ENCODE peak calls at places on chromosome 2, in seven cellular contexts. One of them, this sample, is unnamed.

GRCh38 chr2:30162821-30163220 is 16.0 kb downstream of the YPEL5 start:
- DNase-seq in HCT116: no peak
- DNase-seq in GM12878: no peak
- DNase-seq in K562: no peak
- DNase-seq in H1: no peak
- DNase-seq in HepG2: no peak
- DNase-seq in SK-N-SH: no peak
- DNase-seq in this sample: no peak

GRCh38 chr2:148888003-148888501 is 13.0 kb downstream of the KIF5C start:
- DNase-seq in HCT116: no peak
- DNase-seq in GM12878: no peak
- DNase-seq in K562: no peak
- DNase-seq in H1: no peak
- DNase-seq in HepG2: no peak
- DNase-seq in SK-N-SH: peak
- DNase-seq in this sample: no peak

GRCh38 chr2:1704606-1705556 is 39.4 kb downstream of the PXDN start:
- DNase-seq in HCT116: no peak
- DNase-seq in GM12878: no peak
- DNase-seq in K562: no peak
- DNase-seq in H1: no peak
- DNase-seq in HepG2: no peak
- DNase-seq in SK-N-SH: peak
- DNase-seq in this sample: no peak

GRCh38 chr2:74507926-74508520 is 528 bp upstream of the PCGF1 start:
- DNase-seq in HCT116: no peak
- DNase-seq in GM12878: no peak
- DNase-seq in K562: peak
- DNase-seq in H1: no peak
- DNase-seq in HepG2: no peak
- DNase-seq in SK-N-SH: peak
- DNase-seq in this sample: peak

GRCh38 chr2:10494351-10495066 is 46.4 kb upstream of the ODC1 start:
- DNase-seq in HCT116: no peak
- DNase-seq in GM12878: no peak
- DNase-seq in K562: no peak
- DNase-seq in H1: no peak
- DNase-seq in HepG2: no peak
- DNase-seq in SK-N-SH: no peak
- DNase-seq in this sample: no peak

GRCh38 chr2:135030826-135031225 is 16.4 kb downstream of the MAP3K19 start:
- DNase-seq in HCT116: no peak
- DNase-seq in GM12878: no peak
- DNase-seq in K562: no peak
- DNase-seq in H1: no peak
- DNase-seq in HepG2: peak
- DNase-seq in SK-N-SH: no peak
- DNase-seq in this sample: peak

GRCh38 chr2:235052514-235053354 is 100.9 kb downstream of the SH3BP4 start:
- DNase-seq in HCT116: no peak
- DNase-seq in GM12878: no peak
- DNase-seq in K562: no peak
- DNase-seq in H1: no peak
- DNase-seq in HepG2: no peak
- DNase-seq in SK-N-SH: no peak
- DNase-seq in this sample: no peak

GRCh38 chr2:74516070-74516633 is 1.9 kb downstream of the TLX2 start:
- DNase-seq in HCT116: no peak
- DNase-seq in GM12878: no peak
- DNase-seq in K562: no peak
- DNase-seq in H1: no peak
- DNase-seq in HepG2: no peak
- DNase-seq in SK-N-SH: peak
- DNase-seq in this sample: no peak

GRCh38 chr2:120547662-120548061 is 188.0 kb upstream of the GLI2 start:
- DNase-seq in HCT116: no peak
- DNase-seq in GM12878: no peak
- DNase-seq in K562: no peak
- DNase-seq in H1: no peak
- DNase-seq in HepG2: no peak
- DNase-seq in SK-N-SH: no peak
- DNase-seq in this sample: no peak

GRCh38 chr2:137881711-137882110 is 82.6 kb upstream of the HNMT start:
- DNase-seq in HCT116: no peak
- DNase-seq in GM12878: no peak
- DNase-seq in K562: no peak
- DNase-seq in H1: no peak
- DNase-seq in HepG2: no peak
- DNase-seq in SK-N-SH: no peak
- DNase-seq in this sample: no peak

GRCh38 chr2:6309415-6310185 is 556.1 kb downstream of the CMPK2 start:
- DNase-seq in HCT116: no peak
- DNase-seq in GM12878: peak
- DNase-seq in K562: no peak
- DNase-seq in H1: no peak
- DNase-seq in HepG2: no peak
- DNase-seq in SK-N-SH: peak
- DNase-seq in this sample: no peak

GRCh38 chr2:29165362-29166236 is 50.4 kb downstream of the CLIP4 start:
- DNase-seq in HCT116: no peak
- DNase-seq in GM12878: no peak
- DNase-seq in K562: no peak
- DNase-seq in H1: no peak
- DNase-seq in HepG2: peak
- DNase-seq in SK-N-SH: no peak
- DNase-seq in this sample: peak

GRCh38 chr2:106638043-106638442 is 150.9 kb downstream of the CD8B2 start:
- DNase-seq in HCT116: no peak
- DNase-seq in GM12878: no peak
- DNase-seq in K562: no peak
- DNase-seq in H1: no peak
- DNase-seq in HepG2: no peak
- DNase-seq in SK-N-SH: peak
- DNase-seq in this sample: no peak

GRCh38 chr2:238669581-238670340 is 178.1 kb upstream of the TWIST2 start:
- DNase-seq in HCT116: no peak
- DNase-seq in GM12878: no peak
- DNase-seq in K562: no peak
- DNase-seq in H1: no peak
- DNase-seq in HepG2: no peak
- DNase-seq in SK-N-SH: no peak
- DNase-seq in this sample: no peak

GRCh38 chr2:209734805-209735204 is 36.8 kb upstream of the UNC80 start:
- DNase-seq in HCT116: no peak
- DNase-seq in GM12878: no peak
- DNase-seq in K562: no peak
- DNase-seq in H1: no peak
- DNase-seq in HepG2: no peak
- DNase-seq in SK-N-SH: no peak
- DNase-seq in this sample: no peak

GRCh38 chr2:40101076-40101688 is 322.1 kb upstream of the THUMPD2 start:
- DNase-seq in HCT116: no peak
- DNase-seq in GM12878: no peak
- DNase-seq in K562: no peak
- DNase-seq in H1: no peak
- DNase-seq in HepG2: no peak
- DNase-seq in SK-N-SH: no peak
- DNase-seq in this sample: no peak

GRCh38 chr2:195543902-195544894 is 112.8 kb upstream of the SLC39A10 start:
- DNase-seq in HCT116: no peak
- DNase-seq in GM12878: no peak
- DNase-seq in K562: no peak
- DNase-seq in H1: no peak
- DNase-seq in HepG2: peak
- DNase-seq in SK-N-SH: no peak
- DNase-seq in this sample: no peak

GRCh38 chr2:36387258-36387916 is 31.8 kb downstream of the CRIM1 start:
- DNase-seq in HCT116: no peak
- DNase-seq in GM12878: no peak
- DNase-seq in K562: no peak
- DNase-seq in H1: no peak
- DNase-seq in HepG2: no peak
- DNase-seq in SK-N-SH: no peak
- DNase-seq in this sample: no peak

GRCh38 chr2:24620936-24621335 is 129.9 kb downstream of the NCOA1 start:
- DNase-seq in HCT116: no peak
- DNase-seq in GM12878: no peak
- DNase-seq in K562: no peak
- DNase-seq in H1: no peak
- DNase-seq in HepG2: no peak
- DNase-seq in SK-N-SH: no peak
- DNase-seq in this sample: no peak

GRCh38 chr2:220887271-220887870 is 684.7 kb downstream of the EPHA4 start:
- DNase-seq in HCT116: no peak
- DNase-seq in GM12878: no peak
- DNase-seq in K562: no peak
- DNase-seq in H1: no peak
- DNase-seq in HepG2: no peak
- DNase-seq in SK-N-SH: no peak
- DNase-seq in this sample: no peak

GRCh38 chr2:178386951-178387602 is 63.9 kb downstream of the PRKRA start:
- DNase-seq in HCT116: no peak
- DNase-seq in GM12878: no peak
- DNase-seq in K562: no peak
- DNase-seq in H1: no peak
- DNase-seq in HepG2: no peak
- DNase-seq in SK-N-SH: no peak
- DNase-seq in this sample: no peak

GRCh38 chr2:237137626-237138323 is 52.1 kb downstream of the COPS8 start:
- DNase-seq in HCT116: no peak
- DNase-seq in GM12878: no peak
- DNase-seq in K562: no peak
- DNase-seq in H1: no peak
- DNase-seq in HepG2: no peak
- DNase-seq in SK-N-SH: no peak
- DNase-seq in this sample: no peak

GRCh38 chr2:65320042-65320711 is 92.5 kb downstream of the ACTR2 start:
- DNase-seq in HCT116: peak
- DNase-seq in GM12878: peak
- DNase-seq in K562: no peak
- DNase-seq in H1: no peak
- DNase-seq in HepG2: peak
- DNase-seq in SK-N-SH: no peak
- DNase-seq in this sample: peak

GRCh38 chr2:207227062-207227748 is 61.5 kb upstream of the KLF7 start:
- DNase-seq in HCT116: no peak
- DNase-seq in GM12878: no peak
- DNase-seq in K562: no peak
- DNase-seq in H1: peak
- DNase-seq in HepG2: no peak
- DNase-seq in SK-N-SH: no peak
- DNase-seq in this sample: no peak

GRCh38 chr2:31012384-31012783 is 125.9 kb downstream of the GALNT14 start:
- DNase-seq in HCT116: no peak
- DNase-seq in GM12878: no peak
- DNase-seq in K562: no peak
- DNase-seq in H1: no peak
- DNase-seq in HepG2: no peak
- DNase-seq in SK-N-SH: no peak
- DNase-seq in this sample: no peak

GRCh38 chr2:15560404-15560987 is 638 bp downstream of the NBAS start:
- DNase-seq in HCT116: no peak
- DNase-seq in GM12878: no peak
- DNase-seq in K562: peak
- DNase-seq in H1: no peak
- DNase-seq in HepG2: peak
- DNase-seq in SK-N-SH: peak
- DNase-seq in this sample: peak

GRCh38 chr2:46872876-46873631 is 42.6 kb downstream of the MCFD2 start:
- DNase-seq in HCT116: no peak
- DNase-seq in GM12878: no peak
- DNase-seq in K562: no peak
- DNase-seq in H1: no peak
- DNase-seq in HepG2: no peak
- DNase-seq in SK-N-SH: no peak
- DNase-seq in this sample: no peak

GRCh38 chr2:96143848-96144480 is 1.3 kb downstream of the DUSP2 start:
- DNase-seq in HCT116: peak
- DNase-seq in GM12878: no peak
- DNase-seq in K562: no peak
- DNase-seq in H1: no peak
- DNase-seq in HepG2: no peak
- DNase-seq in SK-N-SH: no peak
- DNase-seq in this sample: peak

GRCh38 chr2:146246017-146246733 is 1598.7 kb upstream of the ACVR2A start:
- DNase-seq in HCT116: no peak
- DNase-seq in GM12878: no peak
- DNase-seq in K562: no peak
- DNase-seq in H1: no peak
- DNase-seq in HepG2: no peak
- DNase-seq in SK-N-SH: no peak
- DNase-seq in this sample: no peak

GRCh38 chr2:236872015-236872414 is 213.7 kb upstream of the COPS8 start:
- DNase-seq in HCT116: no peak
- DNase-seq in GM12878: no peak
- DNase-seq in K562: no peak
- DNase-seq in H1: no peak
- DNase-seq in HepG2: no peak
- DNase-seq in SK-N-SH: no peak
- DNase-seq in this sample: no peak

GRCh38 chr2:109238580-109238979 is 109.6 kb downstream of the SH3RF3 start:
- DNase-seq in HCT116: no peak
- DNase-seq in GM12878: peak
- DNase-seq in K562: no peak
- DNase-seq in H1: no peak
- DNase-seq in HepG2: no peak
- DNase-seq in SK-N-SH: no peak
- DNase-seq in this sample: no peak
- TF ChIP-seq JUND in HCT116: no peak
- TF ChIP-seq JUND in GM12878: no peak
- TF ChIP-seq JUND in K562: no peak
- TF ChIP-seq JUND in H1: no peak
- TF ChIP-seq JUND in HepG2: no peak
- TF ChIP-seq JUND in SK-N-SH: no peak
- TF ChIP-seq JUND in this sample: no peak

GRCh38 chr2:231197741-231198290 is 615 bp upstream of the ARMC9 start:
- DNase-seq in HCT116: no peak
- DNase-seq in GM12878: no peak
- DNase-seq in K562: peak
- DNase-seq in H1: no peak
- DNase-seq in HepG2: no peak
- DNase-seq in SK-N-SH: no peak
- DNase-seq in this sample: no peak
- TF ChIP-seq JUND in HCT116: no peak
- TF ChIP-seq JUND in GM12878: no peak
- TF ChIP-seq JUND in K562: no peak
- TF ChIP-seq JUND in H1: no peak
- TF ChIP-seq JUND in HepG2: no peak
- TF ChIP-seq JUND in SK-N-SH: no peak
- TF ChIP-seq JUND in this sample: no peak

GRCh38 chr2:145022021-145022670 is 502.2 kb upstream of the ZEB2 start:
- DNase-seq in HCT116: no peak
- DNase-seq in GM12878: no peak
- DNase-seq in K562: no peak
- DNase-seq in H1: no peak
- DNase-seq in HepG2: no peak
- DNase-seq in SK-N-SH: no peak
- DNase-seq in this sample: no peak
- TF ChIP-seq JUND in HCT116: no peak
- TF ChIP-seq JUND in GM12878: no peak
- TF ChIP-seq JUND in K562: no peak
- TF ChIP-seq JUND in H1: no peak
- TF ChIP-seq JUND in HepG2: no peak
- TF ChIP-seq JUND in SK-N-SH: no peak
- TF ChIP-seq JUND in this sample: no peak

GRCh38 chr2:68274022-68274421 is 21.7 kb upstream of the PPP3R1 start:
- DNase-seq in HCT116: no peak
- DNase-seq in GM12878: no peak
- DNase-seq in K562: no peak
- DNase-seq in H1: no peak
- DNase-seq in HepG2: no peak
- DNase-seq in SK-N-SH: no peak
- DNase-seq in this sample: no peak
- TF ChIP-seq JUND in HCT116: no peak
- TF ChIP-seq JUND in GM12878: no peak
- TF ChIP-seq JUND in K562: no peak
- TF ChIP-seq JUND in H1: no peak
- TF ChIP-seq JUND in HepG2: no peak
- TF ChIP-seq JUND in SK-N-SH: no peak
- TF ChIP-seq JUND in this sample: no peak

This sample was measured in T47D.